ENCODE peak calls at places on chromosomes 13 and 19, in seven cellular contexts. I is fibroblast of the aortic adventitia, N is memory B cell, J is sigmoid colon, X is AG10803, Q is adipocyte, B is HS-5. Z is an unnamed sample.

GRCh38 chr19:14093117-14093784 is 2.7 kb upstream of the SAMD1 start:
- DNase-seq in I (no peak), N (no peak), J (no peak), X (no peak), Q (no peak), B (no peak), Z (no peak)

GRCh38 chr13:31334547-31334946 is 134.8 kb downstream of the B3GLCT start:
- DNase-seq in I (no peak), N (no peak), J (no peak), X (no peak), Q (no peak), B (no peak), Z (no peak)

GRCh38 chr13:43472980-43473379 is 313.8 kb downstream of the ENOX1 start:
- DNase-seq in I (peak), N (no peak), J (no peak), X (no peak), Q (peak), B (no peak), Z (no peak)

GRCh38 chr13:103371271-103371670 is 305.1 kb upstream of the SLC10A2 start:
- DNase-seq in I (no peak), N (no peak), J (no peak), X (no peak), Q (no peak), B (no peak), Z (no peak)

GRCh38 chr19:14674764-14675163 is at the start of gene ADGRE3:
- DNase-seq in I (peak), N (peak), J (no peak), X (no peak), Q (no peak), B (no peak), Z (no peak)

GRCh38 chr13:51585696-51586095 is 1.4 kb downstream of the WDFY2 start:
- DNase-seq in I (peak), N (no peak), J (no peak), X (peak), Q (peak), B (peak), Z (no peak)

GRCh38 chr19:29680447-29680846 is 15.2 kb downstream of the PLEKHF1 start:
- DNase-seq in I (no peak), N (peak), J (no peak), X (no peak), Q (no peak), B (no peak), Z (no peak)

GRCh38 chr19:2239771-2240770 is 3.4 kb downstream of the SF3A2 start:
- DNase-seq in I (peak), N (no peak), J (no peak), X (peak), Q (peak), B (no peak), Z (no peak)

GRCh38 chr19:3234800-3235199 is 10.3 kb downstream of the CELF5 start:
- DNase-seq in I (no peak), N (no peak), J (no peak), X (no peak), Q (no peak), B (no peak), Z (no peak)